ENCODE peak calls at places on chromosomes 5 and 9, in four cellular contexts. One of them, this sample, is unnamed. For H3K4me1, the result is how much of the 10 kb centered on the place peaks cover.

GRCh38 chr5:145847499-145848497 is 12.7 kb upstream of the PRELID2 start:
- DNase-seq in SK-N-SH: no peak
- DNase-seq in mesendoderm: no peak
- DNase-seq in HCT116: peak
- DNase-seq in this sample: no peak

GRCh38 chr5:20972419-20972925 is 984.5 kb upstream of the CDH18 start:
- DNase-seq in SK-N-SH: peak
- DNase-seq in mesendoderm: peak
- DNase-seq in HCT116: no peak
- DNase-seq in this sample: peak

GRCh38 chr9:94971378-94972131 is 245.1 kb downstream of the AOPEP start:
- DNase-seq in SK-N-SH: peak
- DNase-seq in mesendoderm: no peak
- DNase-seq in HCT116: no peak
- DNase-seq in this sample: no peak

GRCh38 chr5:42518595-42519067 is 95.4 kb downstream of the GHR start:
- DNase-seq in SK-N-SH: no peak
- DNase-seq in mesendoderm: peak
- DNase-seq in HCT116: no peak
- DNase-seq in this sample: no peak

GRCh38 chr9:4548796-4549725 is 58.8 kb downstream of the SLC1A1 start:
- DNase-seq in SK-N-SH: peak
- DNase-seq in mesendoderm: peak
- DNase-seq in HCT116: no peak
- DNase-seq in this sample: peak

GRCh38 chr5:86880785-86881492 is 263.2 kb downstream of the COX7C start:
- DNase-seq in SK-N-SH: peak
- DNase-seq in mesendoderm: peak
- DNase-seq in HCT116: peak
- DNase-seq in this sample: no peak

GRCh38 chr9:37464426-37465248 is 613 bp downstream of the ZBTB5 start:
- DNase-seq in SK-N-SH: no peak
- DNase-seq in mesendoderm: no peak
- DNase-seq in HCT116: no peak
- DNase-seq in this sample: peak

GRCh38 chr5:134578578-134579283 is 53.3 kb downstream of the JADE2 start:
- DNase-seq in SK-N-SH: peak
- DNase-seq in mesendoderm: no peak
- DNase-seq in HCT116: no peak
- DNase-seq in this sample: no peak

GRCh38 chr5:59616413-59616812 is 277.1 kb downstream of the PDE4D start:
- DNase-seq in SK-N-SH: no peak
- DNase-seq in mesendoderm: no peak
- DNase-seq in HCT116: no peak
- DNase-seq in this sample: no peak

GRCh38 chr9:6055213-6055612 is 39.8 kb upstream of the RANBP6 start:
- DNase-seq in SK-N-SH: no peak
- DNase-seq in mesendoderm: peak
- DNase-seq in HCT116: peak
- DNase-seq in this sample: no peak

GRCh38 chr9:6150483-6150882 is 65.1 kb upstream of the IL33 start:
- DNase-seq in SK-N-SH: no peak
- DNase-seq in mesendoderm: no peak
- DNase-seq in HCT116: no peak
- DNase-seq in this sample: no peak

GRCh38 chr9:86705474-86705873 is 241.8 kb downstream of the GAS1 start:
- DNase-seq in SK-N-SH: no peak
- DNase-seq in mesendoderm: no peak
- DNase-seq in HCT116: no peak
- DNase-seq in this sample: no peak

GRCh38 chr5:79454043-79454442 is 59.9 kb downstream of the HOMER1 start:
- DNase-seq in SK-N-SH: peak
- DNase-seq in mesendoderm: no peak
- DNase-seq in HCT116: no peak
- DNase-seq in this sample: no peak

GRCh38 chr5:7214906-7215416 is 181.0 kb upstream of the ADCY2 start:
- DNase-seq in SK-N-SH: no peak
- DNase-seq in mesendoderm: no peak
- DNase-seq in HCT116: no peak
- DNase-seq in this sample: no peak

GRCh38 chr5:125004009-125004408 is 257.6 kb upstream of the ZNF608 start:
- DNase-seq in SK-N-SH: no peak
- DNase-seq in mesendoderm: no peak
- DNase-seq in HCT116: no peak
- DNase-seq in this sample: no peak

GRCh38 chr9:124256517-124257069 is 1.2 kb upstream of the NEK6 start:
- DNase-seq in SK-N-SH: no peak
- DNase-seq in mesendoderm: no peak
- DNase-seq in HCT116: no peak
- DNase-seq in this sample: no peak

GRCh38 chr9:101582593-101582992 is 12.2 kb downstream of the PPP3R2 start:
- DNase-seq in SK-N-SH: no peak
- DNase-seq in mesendoderm: no peak
- DNase-seq in HCT116: no peak
- DNase-seq in this sample: no peak

GRCh38 chr5:149667084-149667826 is 62.9 kb upstream of the PPARGC1B start:
- DNase-seq in SK-N-SH: peak
- DNase-seq in mesendoderm: peak
- DNase-seq in HCT116: peak
- DNase-seq in this sample: no peak

GRCh38 chr9:135116892-135117680 is 29.6 kb downstream of the OLFM1 start:
- DNase-seq in SK-N-SH: peak
- DNase-seq in mesendoderm: peak
- DNase-seq in HCT116: no peak
- DNase-seq in this sample: no peak

GRCh38 chr5:177094224-177095087 is 7.7 kb downstream of the FGFR4 start:
- DNase-seq in SK-N-SH: peak
- DNase-seq in mesendoderm: no peak
- DNase-seq in HCT116: no peak
- DNase-seq in this sample: peak

GRCh38 chr9:105331755-105332154 is 87.3 kb downstream of the SLC44A1 start:
- DNase-seq in SK-N-SH: no peak
- DNase-seq in mesendoderm: no peak
- DNase-seq in HCT116: no peak
- DNase-seq in this sample: no peak

GRCh38 chr9:4716163-4716562 is 24.8 kb downstream of the AK3 start:
- DNase-seq in SK-N-SH: no peak
- DNase-seq in mesendoderm: no peak
- DNase-seq in HCT116: no peak
- DNase-seq in this sample: no peak

GRCh38 chr5:96377597-96377996 is 55.5 kb downstream of the PCSK1 start:
- DNase-seq in SK-N-SH: no peak
- DNase-seq in mesendoderm: no peak
- DNase-seq in HCT116: no peak
- DNase-seq in this sample: no peak

GRCh38 chr5:139638090-139638735 is 9.9 kb upstream of the CXXC5 start:
- DNase-seq in SK-N-SH: peak
- DNase-seq in mesendoderm: peak
- DNase-seq in HCT116: no peak
- DNase-seq in this sample: peak

GRCh38 chr5:137826067-137826466 is 41.6 kb upstream of the MYOT start:
- DNase-seq in SK-N-SH: no peak
- DNase-seq in mesendoderm: no peak
- DNase-seq in HCT116: no peak
- DNase-seq in this sample: no peak

GRCh38 chr5:56676091-56676768 is 139.1 kb upstream of the MAP3K1 start:
- DNase-seq in SK-N-SH: no peak
- DNase-seq in mesendoderm: no peak
- DNase-seq in HCT116: peak
- DNase-seq in this sample: no peak

GRCh38 chr9:21872696-21873095 is 70.3 kb downstream of the MTAP start:
- DNase-seq in SK-N-SH: peak
- DNase-seq in mesendoderm: no peak
- DNase-seq in HCT116: no peak
- DNase-seq in this sample: no peak

GRCh38 chr5:77881528-77881927 is 105.4 kb upstream of the TBCA start:
- DNase-seq in SK-N-SH: no peak
- DNase-seq in mesendoderm: no peak
- DNase-seq in HCT116: no peak
- DNase-seq in this sample: no peak

GRCh38 chr9:131712151-131712716 is 27.6 kb downstream of the RAPGEF1 start:
- DNase-seq in SK-N-SH: no peak
- DNase-seq in mesendoderm: no peak
- DNase-seq in HCT116: no peak
- DNase-seq in this sample: no peak

GRCh38 chr5:159782995-159783300 is 133.3 kb upstream of the ADRA1B start:
- DNase-seq in SK-N-SH: no peak
- DNase-seq in mesendoderm: no peak
- DNase-seq in HCT116: no peak
- DNase-seq in this sample: no peak

GRCh38 chr9:83012578-83013260 is 50.2 kb downstream of the RASEF start:
- DNase-seq in SK-N-SH: no peak
- DNase-seq in mesendoderm: no peak
- DNase-seq in HCT116: no peak
- DNase-seq in this sample: no peak

GRCh38 chr5:109191153-109191558 is 218.6 kb downstream of the PJA2 start:
- DNase-seq in SK-N-SH: no peak
- DNase-seq in mesendoderm: peak
- DNase-seq in HCT116: peak
- DNase-seq in this sample: no peak

GRCh38 chr5:16467363-16468219 is 2.0 kb upstream of the ZNF622 start:
- DNase-seq in SK-N-SH: no peak
- DNase-seq in mesendoderm: no peak
- DNase-seq in HCT116: no peak
- DNase-seq in this sample: no peak

GRCh38 chr5:39783756-39784421 is 359.1 kb upstream of the DAB2 start:
- DNase-seq in SK-N-SH: no peak
- DNase-seq in mesendoderm: no peak
- DNase-seq in HCT116: no peak
- DNase-seq in this sample: no peak

GRCh38 chr9:107175039-107175438 is 108.0 kb upstream of the RAD23B start:
- DNase-seq in SK-N-SH: no peak
- DNase-seq in mesendoderm: no peak
- DNase-seq in HCT116: no peak
- DNase-seq in this sample: no peak

GRCh38 chr5:171310816-171311697 is 2.0 kb downstream of the TLX3 start:
- DNase-seq in SK-N-SH: no peak
- DNase-seq in mesendoderm: peak
- DNase-seq in HCT116: no peak
- DNase-seq in this sample: peak

GRCh38 chr9:88464851-88465250 is 70.1 kb upstream of the NXNL2 start:
- DNase-seq in SK-N-SH: no peak
- DNase-seq in mesendoderm: no peak
- DNase-seq in HCT116: no peak
- DNase-seq in this sample: no peak

GRCh38 chr9:88458716-88459115 is 70.5 kb downstream of the SPIN1 start:
- DNase-seq in SK-N-SH: no peak
- DNase-seq in mesendoderm: no peak
- DNase-seq in HCT116: no peak
- DNase-seq in this sample: no peak

GRCh38 chr9:88460583-88461332 is 72.5 kb downstream of the SPIN1 start:
- DNase-seq in SK-N-SH: no peak
- DNase-seq in mesendoderm: peak
- DNase-seq in HCT116: no peak
- DNase-seq in this sample: no peak

GRCh38 chr9:88462191-88462590 is 72.8 kb upstream of the NXNL2 start:
- DNase-seq in SK-N-SH: no peak
- DNase-seq in mesendoderm: no peak
- DNase-seq in HCT116: no peak
- DNase-seq in this sample: no peak
- H3K27ac ChIP-seq in SK-N-SH: no peak
- H3K27ac ChIP-seq in mesendoderm: no peak
- H3K27ac ChIP-seq in HCT116: no peak
- H3K27ac ChIP-seq in this sample: no peak

DNA sequence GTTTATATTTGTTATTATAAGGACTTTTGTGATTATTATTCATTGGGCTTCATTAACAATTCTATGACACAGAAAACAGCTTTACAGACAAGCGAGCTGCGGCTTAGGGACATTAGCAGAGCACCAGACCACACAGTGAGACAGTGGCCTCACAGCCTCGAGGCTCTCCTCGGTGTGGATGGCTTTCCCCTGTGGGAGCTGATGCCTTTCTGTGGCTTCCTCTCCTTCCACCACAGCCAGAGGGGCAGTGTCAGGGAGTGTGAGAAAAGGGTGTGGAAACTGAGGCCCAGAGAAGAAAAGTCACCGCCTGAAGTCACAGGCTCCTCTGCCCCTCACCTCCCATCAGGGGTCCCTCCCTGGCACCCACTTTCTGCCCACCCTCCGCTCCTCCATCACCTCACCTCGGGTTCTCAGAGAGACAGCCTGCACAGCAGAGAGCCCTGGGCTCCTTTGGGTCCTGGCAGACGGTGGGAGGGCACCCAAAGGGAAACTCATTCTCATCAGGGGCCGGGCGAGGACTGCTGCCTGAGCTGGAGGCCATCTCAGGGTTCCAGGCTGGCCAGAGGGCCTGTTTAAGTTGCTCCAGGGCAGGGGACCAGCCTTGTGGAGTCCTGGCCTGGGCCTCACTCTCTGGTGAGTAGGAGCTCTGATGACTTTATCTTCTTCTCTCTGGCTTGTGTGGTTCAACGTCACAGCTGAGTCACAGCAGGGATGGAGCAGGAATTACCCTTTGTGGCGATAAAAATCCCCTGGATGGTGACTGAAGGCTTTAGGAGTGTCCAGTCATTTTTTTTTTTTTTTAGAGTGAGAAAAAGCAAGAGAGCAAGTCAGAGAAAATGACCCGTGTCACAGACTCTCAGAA is 830 bp downstream of the TRAF1 start:
- DNase-seq in SK-N-SH: no peak
- DNase-seq in mesendoderm: no peak
- DNase-seq in HCT116: no peak
- DNase-seq in this sample: no peak
- H3K4me1 ChIP-seq in SK-N-SH: under half
- H3K4me1 ChIP-seq in mesendoderm: under half
- H3K4me1 ChIP-seq in HCT116: under half
- H3K4me1 ChIP-seq in this sample: under half

GRCh38 chr9:89400398-89401116 is 82.3 kb downstream of the SECISBP2 start:
- DNase-seq in SK-N-SH: no peak
- DNase-seq in mesendoderm: no peak
- DNase-seq in HCT116: no peak
- DNase-seq in this sample: no peak
- H3K27ac ChIP-seq in SK-N-SH: no peak
- H3K27ac ChIP-seq in mesendoderm: no peak
- H3K27ac ChIP-seq in HCT116: no peak
- H3K27ac ChIP-seq in this sample: peak

DNA sequence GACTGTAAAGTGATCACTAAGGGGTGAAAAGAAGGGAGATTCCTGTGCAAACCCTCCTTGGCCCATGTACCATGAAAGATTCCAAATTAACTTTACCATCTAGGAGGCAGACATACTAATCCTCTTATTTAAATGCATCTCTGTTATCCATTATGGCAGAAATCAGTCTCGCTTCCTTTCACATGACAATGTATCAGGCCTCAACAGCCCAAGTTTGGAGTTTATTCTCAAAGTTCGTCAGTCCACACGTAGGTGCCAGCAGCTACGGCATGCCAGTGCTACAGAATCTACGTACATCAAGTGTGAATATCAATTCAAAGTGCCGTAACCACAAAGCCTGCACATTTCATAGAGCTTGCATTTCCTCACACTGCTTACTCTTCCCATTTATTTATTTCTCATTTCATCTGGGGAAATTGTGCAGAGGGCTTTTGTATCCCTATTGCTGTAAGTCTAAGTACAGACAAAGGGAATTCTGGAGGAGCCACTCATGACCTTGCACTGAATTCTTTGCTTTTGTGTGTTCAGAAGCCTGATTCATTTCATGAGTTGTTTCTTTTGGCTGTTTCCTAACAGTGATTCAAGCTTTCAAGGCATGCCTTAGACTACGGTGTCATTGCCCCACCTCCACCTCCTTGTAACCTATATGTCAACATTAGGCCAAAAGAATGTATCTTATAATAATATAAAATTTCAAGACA is 10.0 kb downstream of the ENC1 start:
- DNase-seq in SK-N-SH: no peak
- DNase-seq in mesendoderm: peak
- DNase-seq in HCT116: no peak
- DNase-seq in this sample: no peak
- H3K4me1 ChIP-seq in SK-N-SH: under half
- H3K4me1 ChIP-seq in mesendoderm: under half
- H3K4me1 ChIP-seq in HCT116: half or more
- H3K4me1 ChIP-seq in this sample: under half